ENCODE peak calls at places on chromosome 22, in five cellular contexts. One of them, this sample, is unnamed.
A peak's percentile ranks its signal among the peaks of the same experiment; 100 is the strongest.

GRCh38 chr22:50603511-50604255 is 3.1 kb downstream of the MAPK8IP2 start:
- DNase-seq in fibroblast of lung: no peak
- DNase-seq in hippocampal formation: no peak
- DNase-seq in Calu3: no peak
- DNase-seq in CD4-positive, alpha-beta T cell: no peak
- DNase-seq in this sample: no peak

GRCh38 chr22:35777335-35777975 is 59.8 kb downstream of the APOL5 start:
- DNase-seq in hippocampal formation: no peak
- DNase-seq in Calu3: no peak
- DNase-seq in fibroblast of lung: peak; percentile 92
- DNase-seq in CD4-positive, alpha-beta T cell: no peak
- DNase-seq in this sample: peak; percentile 78

GRCh38 chr22:21824439-21824912 is 43.0 kb downstream of the MAPK1 start:
- DNase-seq in CD4-positive, alpha-beta T cell: no peak
- DNase-seq in hippocampal formation: no peak
- DNase-seq in fibroblast of lung: no peak
- DNase-seq in Calu3: no peak
- DNase-seq in this sample: no peak

GRCh38 chr22:17120281-17120680 is 879 bp downstream of the TMEM121B start:
- DNase-seq in hippocampal formation: no peak
- DNase-seq in fibroblast of lung: peak; percentile 36
- DNase-seq in CD4-positive, alpha-beta T cell: peak; percentile 31
- DNase-seq in Calu3: peak; percentile 64
- DNase-seq in this sample: peak; percentile 19

GRCh38 chr22:37294747-37295146 is 12.4 kb downstream of the CYTH4 start:
- DNase-seq in fibroblast of lung: no peak
- DNase-seq in Calu3: no peak
- DNase-seq in hippocampal formation: no peak
- DNase-seq in CD4-positive, alpha-beta T cell: no peak
- DNase-seq in this sample: no peak

GRCh38 chr22:24409707-24410106 is 17.7 kb upstream of the ADORA2A start:
- DNase-seq in fibroblast of lung: no peak
- DNase-seq in CD4-positive, alpha-beta T cell: no peak
- DNase-seq in Calu3: no peak
- DNase-seq in hippocampal formation: no peak
- DNase-seq in this sample: no peak

GRCh38 chr22:44399906-44400762 is 87.4 kb upstream of the SHISAL1 start:
- DNase-seq in CD4-positive, alpha-beta T cell: no peak
- DNase-seq in Calu3: no peak
- DNase-seq in fibroblast of lung: no peak
- DNase-seq in hippocampal formation: no peak
- DNase-seq in this sample: no peak

GRCh38 chr22:33789690-33790253 is 130.5 kb downstream of the LARGE1 start:
- DNase-seq in CD4-positive, alpha-beta T cell: no peak
- DNase-seq in fibroblast of lung: no peak
- DNase-seq in Calu3: no peak
- DNase-seq in hippocampal formation: no peak
- DNase-seq in this sample: no peak

GRCh38 chr22:49514656-49515055 is 313.0 kb downstream of the BRD1 start:
- DNase-seq in fibroblast of lung: no peak
- DNase-seq in Calu3: no peak
- DNase-seq in CD4-positive, alpha-beta T cell: no peak
- DNase-seq in hippocampal formation: peak; percentile 15
- DNase-seq in this sample: no peak

GRCh38 chr22:30826670-30827355 is 132.1 kb downstream of the OSBP2 start:
- DNase-seq in Calu3: no peak
- DNase-seq in CD4-positive, alpha-beta T cell: no peak
- DNase-seq in fibroblast of lung: no peak
- DNase-seq in hippocampal formation: no peak
- DNase-seq in this sample: no peak

GRCh38 chr22:22616636-22617035 is 27.8 kb upstream of the GGTLC2 start:
- DNase-seq in hippocampal formation: no peak
- DNase-seq in CD4-positive, alpha-beta T cell: peak; percentile 9
- DNase-seq in fibroblast of lung: no peak
- DNase-seq in Calu3: peak; percentile 29
- DNase-seq in this sample: no peak

GRCh38 chr22:46062971-46063631 is 86.1 kb upstream of the WNT7B start:
- DNase-seq in fibroblast of lung: peak; percentile 5
- DNase-seq in Calu3: no peak
- DNase-seq in CD4-positive, alpha-beta T cell: no peak
- DNase-seq in hippocampal formation: no peak
- DNase-seq in this sample: no peak

GRCh38 chr22:49305215-49305965 is 522.3 kb downstream of the BRD1 start:
- DNase-seq in Calu3: peak; percentile 75
- DNase-seq in hippocampal formation: no peak
- DNase-seq in CD4-positive, alpha-beta T cell: peak; percentile 17
- DNase-seq in fibroblast of lung: no peak
- DNase-seq in this sample: no peak

GRCh38 chr22:46013460-46014416 is 36.8 kb upstream of the WNT7B start:
- DNase-seq in fibroblast of lung: peak; percentile 98
- DNase-seq in CD4-positive, alpha-beta T cell: peak; percentile 68
- DNase-seq in Calu3: peak; percentile 98
- DNase-seq in hippocampal formation: peak; percentile 52
- DNase-seq in this sample: peak; percentile 96

GRCh38 chr22:22103078-22103593 is 120.5 kb upstream of the TOP3B start:
- DNase-seq in CD4-positive, alpha-beta T cell: no peak
- DNase-seq in fibroblast of lung: no peak
- DNase-seq in Calu3: no peak
- DNase-seq in hippocampal formation: no peak
- DNase-seq in this sample: no peak

GRCh38 chr22:40679964-40680818 is 907 bp downstream of the MCHR1 start:
- DNase-seq in CD4-positive, alpha-beta T cell: no peak
- DNase-seq in Calu3: no peak
- DNase-seq in hippocampal formation: no peak
- DNase-seq in fibroblast of lung: no peak
- DNase-seq in this sample: peak; percentile 58

GRCh38 chr22:39733191-39733590 is 160.4 kb downstream of the ENTHD1 start:
- DNase-seq in hippocampal formation: no peak
- DNase-seq in Calu3: no peak
- DNase-seq in fibroblast of lung: no peak
- DNase-seq in CD4-positive, alpha-beta T cell: no peak
- DNase-seq in this sample: no peak

GRCh38 chr22:43262990-43263644 is 76.2 kb upstream of the TTLL12 start:
- DNase-seq in Calu3: peak; percentile 64
- DNase-seq in hippocampal formation: no peak
- DNase-seq in fibroblast of lung: no peak
- DNase-seq in CD4-positive, alpha-beta T cell: peak; percentile 18
- DNase-seq in this sample: no peak

GRCh38 chr22:18078329-18079041 is 695 bp downstream of the PEX26 start:
- DNase-seq in Calu3: peak; percentile 69
- DNase-seq in CD4-positive, alpha-beta T cell: no peak
- DNase-seq in fibroblast of lung: peak; percentile 26
- DNase-seq in hippocampal formation: no peak
- DNase-seq in this sample: peak; percentile 40

GRCh38 chr22:27100789-27101188 is 443.4 kb downstream of the MIAT start:
- DNase-seq in Calu3: peak; percentile 47
- DNase-seq in fibroblast of lung: peak; percentile 95
- DNase-seq in hippocampal formation: no peak
- DNase-seq in CD4-positive, alpha-beta T cell: no peak
- DNase-seq in this sample: peak; percentile 82

GRCh38 chr22:35347462-35347861 is 33.4 kb upstream of the HMOX1 start:
- DNase-seq in fibroblast of lung: no peak
- DNase-seq in Calu3: no peak
- DNase-seq in hippocampal formation: no peak
- DNase-seq in CD4-positive, alpha-beta T cell: no peak
- DNase-seq in this sample: no peak

GRCh38 chr22:41589260-41589600 is 410 bp downstream of the PMM1 start:
- DNase-seq in fibroblast of lung: peak; percentile 30
- DNase-seq in CD4-positive, alpha-beta T cell: peak; percentile 34
- DNase-seq in hippocampal formation: no peak
- DNase-seq in Calu3: peak; percentile 12
- DNase-seq in this sample: peak; percentile 24

GRCh38 chr22:45207981-45208664 is 32.6 kb downstream of the KIAA0930 start:
- DNase-seq in hippocampal formation: no peak
- DNase-seq in Calu3: no peak
- DNase-seq in CD4-positive, alpha-beta T cell: no peak
- DNase-seq in fibroblast of lung: peak; percentile 79
- DNase-seq in this sample: peak; percentile 52

GRCh38 chr22:36942561-36942960 is 29.1 kb downstream of the CSF2RB start:
- DNase-seq in CD4-positive, alpha-beta T cell: no peak
- DNase-seq in fibroblast of lung: no peak
- DNase-seq in Calu3: no peak
- DNase-seq in hippocampal formation: no peak
- DNase-seq in this sample: no peak

GRCh38 chr22:36445158-36445668 is 36.2 kb downstream of the TXN2 start:
- DNase-seq in CD4-positive, alpha-beta T cell: no peak
- DNase-seq in hippocampal formation: no peak
- DNase-seq in fibroblast of lung: peak; percentile 99
- DNase-seq in Calu3: no peak
- DNase-seq in this sample: peak; percentile 89

GRCh38 chr22:20237480-20238440 is 30.4 kb downstream of the RTN4R start:
- DNase-seq in hippocampal formation: no peak
- DNase-seq in Calu3: no peak
- DNase-seq in CD4-positive, alpha-beta T cell: peak; percentile 45
- DNase-seq in fibroblast of lung: no peak
- DNase-seq in this sample: no peak

GRCh38 chr22:40511604-40512003 is 124.9 kb downstream of the MRTFA start:
- DNase-seq in Calu3: no peak
- DNase-seq in hippocampal formation: no peak
- DNase-seq in CD4-positive, alpha-beta T cell: no peak
- DNase-seq in fibroblast of lung: no peak
- DNase-seq in this sample: peak; percentile 54